ENCODE peak calls at places on chromosomes 5 and 9, in seven cellular contexts. One of them, this sample, is unnamed.
A peak's percentile ranks its signal among the peaks of the same experiment; 100 is the strongest.

GRCh38 chr9:121321039-121321503 is 49.0 kb downstream of the STOM start:
- DNase-seq in AG10803: no peak
- DNase-seq in endothelial cell: no peak
- DNase-seq in kidney: no peak
- DNase-seq in HepG2: no peak
- DNase-seq in left ventricle myocardium inferior: no peak
- DNase-seq in psoas muscle: no peak
- DNase-seq in this sample: no peak

GRCh38 chr5:96387616-96388015 is 45.4 kb downstream of the PCSK1 start:
- DNase-seq in left ventricle myocardium inferior: no peak
- DNase-seq in kidney: no peak
- DNase-seq in HepG2: no peak
- DNase-seq in endothelial cell: no peak
- DNase-seq in AG10803: peak; percentile 2
- DNase-seq in psoas muscle: no peak
- DNase-seq in this sample: no peak

GRCh38 chr5:113789769-113790168 is 276.3 kb downstream of the YTHDC2 start:
- DNase-seq in AG10803: no peak
- DNase-seq in left ventricle myocardium inferior: no peak
- DNase-seq in endothelial cell: no peak
- DNase-seq in psoas muscle: no peak
- DNase-seq in HepG2: no peak
- DNase-seq in kidney: no peak
- DNase-seq in this sample: no peak

GRCh38 chr9:91676042-91676441 is 252.4 kb upstream of the NFIL3 start:
- DNase-seq in left ventricle myocardium inferior: no peak
- DNase-seq in kidney: no peak
- DNase-seq in endothelial cell: no peak
- DNase-seq in psoas muscle: no peak
- DNase-seq in AG10803: no peak
- DNase-seq in HepG2: peak; percentile 15
- DNase-seq in this sample: no peak

GRCh38 chr5:72955143-72955767 is 586 bp upstream of the FCHO2 start:
- DNase-seq in HepG2: peak; percentile 64
- DNase-seq in psoas muscle: peak; percentile 81
- DNase-seq in left ventricle myocardium inferior: peak; percentile 86
- DNase-seq in endothelial cell: peak; percentile 63
- DNase-seq in AG10803: no peak
- DNase-seq in kidney: peak; percentile 95
- DNase-seq in this sample: no peak

GRCh38 chr5:165573445-165573844 is 2068.0 kb downstream of the MAT2B start:
- DNase-seq in HepG2: no peak
- DNase-seq in kidney: no peak
- DNase-seq in left ventricle myocardium inferior: no peak
- DNase-seq in AG10803: no peak
- DNase-seq in psoas muscle: no peak
- DNase-seq in endothelial cell: no peak
- DNase-seq in this sample: no peak

GRCh38 chr5:11449217-11449616 is 455.0 kb downstream of the CTNND2 start:
- DNase-seq in left ventricle myocardium inferior: no peak
- DNase-seq in endothelial cell: no peak
- DNase-seq in psoas muscle: no peak
- DNase-seq in HepG2: no peak
- DNase-seq in kidney: no peak
- DNase-seq in AG10803: no peak
- DNase-seq in this sample: no peak

GRCh38 chr9:133580971-133581370 is 28.2 kb downstream of the FAM163B start:
- DNase-seq in kidney: no peak
- DNase-seq in left ventricle myocardium inferior: no peak
- DNase-seq in endothelial cell: no peak
- DNase-seq in psoas muscle: no peak
- DNase-seq in HepG2: no peak
- DNase-seq in AG10803: no peak
- DNase-seq in this sample: no peak

GRCh38 chr9:122406264-122406890 is 35.6 kb downstream of the PTGS1 start:
- DNase-seq in kidney: no peak
- DNase-seq in left ventricle myocardium inferior: no peak
- DNase-seq in AG10803: no peak
- DNase-seq in psoas muscle: no peak
- DNase-seq in HepG2: no peak
- DNase-seq in endothelial cell: no peak
- DNase-seq in this sample: no peak

GRCh38 chr9:126326228-126327015 is at the start of gene MVB12B:
- DNase-seq in HepG2: no peak
- DNase-seq in endothelial cell: peak; percentile 45
- DNase-seq in kidney: peak; percentile 80
- DNase-seq in psoas muscle: peak; percentile 49
- DNase-seq in AG10803: peak; percentile 35
- DNase-seq in left ventricle myocardium inferior: peak; percentile 46
- DNase-seq in this sample: peak; percentile 63

GRCh38 chr5:2018390-2018724 is 135.6 kb upstream of the IRX4 start:
- DNase-seq in left ventricle myocardium inferior: no peak
- DNase-seq in endothelial cell: no peak
- DNase-seq in kidney: no peak
- DNase-seq in AG10803: no peak
- DNase-seq in HepG2: no peak
- DNase-seq in psoas muscle: no peak
- DNase-seq in this sample: no peak

GRCh38 chr9:72210522-72210921 is 61.3 kb downstream of the GDA start:
- DNase-seq in left ventricle myocardium inferior: no peak
- DNase-seq in kidney: no peak
- DNase-seq in psoas muscle: no peak
- DNase-seq in HepG2: no peak
- DNase-seq in AG10803: no peak
- DNase-seq in endothelial cell: no peak
- DNase-seq in this sample: no peak

GRCh38 chr9:110971234-110971633 is 67.0 kb downstream of the LPAR1 start:
- DNase-seq in left ventricle myocardium inferior: no peak
- DNase-seq in AG10803: no peak
- DNase-seq in endothelial cell: no peak
- DNase-seq in psoas muscle: no peak
- DNase-seq in HepG2: no peak
- DNase-seq in kidney: no peak
- DNase-seq in this sample: no peak

GRCh38 chr9:93346240-93347112 is 105.0 kb upstream of the FAM120A start:
- DNase-seq in psoas muscle: peak; percentile 22
- DNase-seq in left ventricle myocardium inferior: no peak
- DNase-seq in kidney: peak; percentile 66
- DNase-seq in AG10803: no peak
- DNase-seq in HepG2: no peak
- DNase-seq in endothelial cell: peak; percentile 38
- DNase-seq in this sample: no peak

GRCh38 chr5:139402561-139403158 is 1.2 kb downstream of the SPATA24 start:
- DNase-seq in left ventricle myocardium inferior: no peak
- DNase-seq in AG10803: no peak
- DNase-seq in kidney: peak; percentile 29
- DNase-seq in HepG2: peak; percentile 49
- DNase-seq in endothelial cell: peak; percentile 51
- DNase-seq in psoas muscle: no peak
- DNase-seq in this sample: no peak

GRCh38 chr5:181028032-181028819 is 11.8 kb upstream of the BTNL9 start:
- DNase-seq in kidney: peak; percentile 36
- DNase-seq in endothelial cell: no peak
- DNase-seq in left ventricle myocardium inferior: no peak
- DNase-seq in HepG2: no peak
- DNase-seq in AG10803: no peak
- DNase-seq in psoas muscle: no peak
- DNase-seq in this sample: no peak

GRCh38 chr9:136952876-136953770 is 1.1 kb downstream of the LCN12 start:
- DNase-seq in HepG2: no peak
- DNase-seq in endothelial cell: no peak
- DNase-seq in psoas muscle: peak; percentile 4
- DNase-seq in left ventricle myocardium inferior: no peak
- DNase-seq in AG10803: no peak
- DNase-seq in kidney: peak; percentile 69
- DNase-seq in this sample: no peak

GRCh38 chr9:21801683-21802417 is 586 bp upstream of the MTAP start:
- DNase-seq in endothelial cell: peak; percentile 65
- DNase-seq in kidney: peak; percentile 93
- DNase-seq in psoas muscle: peak; percentile 73
- DNase-seq in left ventricle myocardium inferior: peak; percentile 73
- DNase-seq in HepG2: peak; percentile 62
- DNase-seq in AG10803: peak; percentile 88
- DNase-seq in this sample: peak; percentile 34

GRCh38 chr5:37757980-37758582 is 81.8 kb downstream of the GDNF start:
- DNase-seq in endothelial cell: no peak
- DNase-seq in kidney: no peak
- DNase-seq in HepG2: no peak
- DNase-seq in left ventricle myocardium inferior: no peak
- DNase-seq in psoas muscle: no peak
- DNase-seq in AG10803: no peak
- DNase-seq in this sample: no peak

GRCh38 chr5:10581424-10581748 is 17.5 kb downstream of the ANKRD33B start:
- DNase-seq in kidney: no peak
- DNase-seq in HepG2: no peak
- DNase-seq in psoas muscle: no peak
- DNase-seq in left ventricle myocardium inferior: no peak
- DNase-seq in endothelial cell: no peak
- DNase-seq in AG10803: no peak
- DNase-seq in this sample: no peak

GRCh38 chr5:3140117-3140516 is 388.6 kb upstream of the IRX2 start:
- DNase-seq in psoas muscle: no peak
- DNase-seq in AG10803: no peak
- DNase-seq in kidney: no peak
- DNase-seq in left ventricle myocardium inferior: no peak
- DNase-seq in endothelial cell: no peak
- DNase-seq in HepG2: no peak
- DNase-seq in this sample: no peak

GRCh38 chr9:86707932-86708510 is 239.3 kb downstream of the GAS1 start:
- DNase-seq in HepG2: no peak
- DNase-seq in kidney: no peak
- DNase-seq in AG10803: no peak
- DNase-seq in psoas muscle: no peak
- DNase-seq in endothelial cell: no peak
- DNase-seq in left ventricle myocardium inferior: no peak
- DNase-seq in this sample: no peak

GRCh38 chr5:88388476-88389170 is 120.0 kb upstream of the TMEM161B start:
- DNase-seq in AG10803: no peak
- DNase-seq in HepG2: no peak
- DNase-seq in left ventricle myocardium inferior: no peak
- DNase-seq in kidney: no peak
- DNase-seq in endothelial cell: no peak
- DNase-seq in psoas muscle: no peak
- DNase-seq in this sample: no peak

GRCh38 chr5:142110046-142110531 is 1.5 kb downstream of the NDFIP1 start:
- DNase-seq in left ventricle myocardium inferior: no peak
- DNase-seq in HepG2: peak; percentile 15
- DNase-seq in AG10803: peak; percentile 52
- DNase-seq in endothelial cell: no peak
- DNase-seq in kidney: no peak
- DNase-seq in psoas muscle: no peak
- DNase-seq in this sample: peak; percentile 36
- TF ChIP-seq CTCF in left ventricle myocardium inferior: no peak
- TF ChIP-seq CTCF in HepG2: no peak
- TF ChIP-seq CTCF in AG10803: peak; percentile 23
- TF ChIP-seq CTCF in endothelial cell: no peak
- TF ChIP-seq CTCF in kidney: no peak
- TF ChIP-seq CTCF in psoas muscle: no peak
- TF ChIP-seq CTCF in this sample: no peak

GRCh38 chr9:69535296-69535832 is 136.8 kb downstream of the APBA1 start:
- DNase-seq in endothelial cell: no peak
- DNase-seq in psoas muscle: no peak
- DNase-seq in kidney: no peak
- DNase-seq in HepG2: no peak
- DNase-seq in left ventricle myocardium inferior: no peak
- DNase-seq in AG10803: no peak
- DNase-seq in this sample: no peak
- TF ChIP-seq CTCF in endothelial cell: no peak
- TF ChIP-seq CTCF in psoas muscle: no peak
- TF ChIP-seq CTCF in kidney: no peak
- TF ChIP-seq CTCF in HepG2: no peak
- TF ChIP-seq CTCF in left ventricle myocardium inferior: no peak
- TF ChIP-seq CTCF in AG10803: no peak
- TF ChIP-seq CTCF in this sample: no peak

GRCh38 chr5:82100303-82101077 is 128.7 kb downstream of the ATG10 start:
- DNase-seq in left ventricle myocardium inferior: no peak
- DNase-seq in endothelial cell: no peak
- DNase-seq in HepG2: no peak
- DNase-seq in AG10803: no peak
- DNase-seq in kidney: no peak
- DNase-seq in psoas muscle: no peak
- DNase-seq in this sample: peak; percentile 52
- TF ChIP-seq CTCF in left ventricle myocardium inferior: no peak
- TF ChIP-seq CTCF in endothelial cell: no peak
- TF ChIP-seq CTCF in HepG2: peak; percentile 15
- TF ChIP-seq CTCF in AG10803: no peak
- TF ChIP-seq CTCF in kidney: no peak
- TF ChIP-seq CTCF in psoas muscle: no peak
- TF ChIP-seq CTCF in this sample: no peak

GRCh38 chr5:1014781-1015221 is 6.2 kb downstream of the NKD2 start:
- DNase-seq in endothelial cell: no peak
- DNase-seq in psoas muscle: peak; percentile 11
- DNase-seq in kidney: peak; percentile 67
- DNase-seq in HepG2: no peak
- DNase-seq in AG10803: no peak
- DNase-seq in left ventricle myocardium inferior: peak; percentile 15
- DNase-seq in this sample: no peak
- TF ChIP-seq CTCF in endothelial cell: no peak
- TF ChIP-seq CTCF in psoas muscle: no peak
- TF ChIP-seq CTCF in kidney: no peak
- TF ChIP-seq CTCF in HepG2: no peak
- TF ChIP-seq CTCF in AG10803: no peak
- TF ChIP-seq CTCF in left ventricle myocardium inferior: no peak
- TF ChIP-seq CTCF in this sample: no peak

DNA sequence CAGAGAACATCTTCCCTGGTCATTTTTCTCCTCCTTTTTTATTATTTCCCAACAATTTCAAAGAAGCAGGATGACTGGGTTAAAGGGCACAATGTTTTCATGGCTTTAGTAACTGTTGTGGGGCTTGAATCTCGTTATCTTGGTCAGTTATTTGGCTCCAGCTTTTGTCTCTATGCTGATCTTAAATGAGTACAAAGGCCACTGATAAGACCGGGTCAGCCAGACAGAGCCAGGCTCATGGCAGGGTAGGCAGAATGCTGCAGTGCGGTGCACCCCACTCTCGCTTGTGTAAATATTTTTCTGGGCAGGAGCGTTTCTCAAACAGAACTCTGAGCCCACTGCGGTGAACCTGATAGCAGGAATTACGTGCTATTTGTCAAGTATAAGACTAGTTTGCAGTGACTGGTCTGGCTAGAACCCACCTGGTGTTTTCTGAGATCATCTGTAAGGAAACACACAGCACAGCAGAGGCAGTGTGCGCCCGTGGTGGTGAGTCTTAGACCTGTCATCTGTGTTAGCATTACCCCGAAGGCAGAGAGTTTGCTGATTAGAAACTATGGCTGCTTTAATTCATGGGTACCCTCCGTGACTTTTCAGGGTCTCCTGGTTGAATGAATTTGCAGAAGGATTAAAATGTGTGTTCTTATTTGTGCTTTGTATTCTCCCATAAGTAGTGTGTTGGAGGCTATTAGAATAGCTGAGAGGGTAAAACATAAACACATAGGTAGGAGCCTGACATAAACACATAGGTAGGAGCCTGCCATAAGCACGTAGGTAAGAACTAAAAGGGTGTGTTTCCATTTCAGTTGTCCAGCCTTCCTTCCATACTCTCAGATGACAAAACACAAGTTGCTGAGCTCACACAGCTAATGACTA is 158.6 kb upstream of the DMRT1 start:
- DNase-seq in kidney: no peak
- DNase-seq in AG10803: no peak
- DNase-seq in psoas muscle: no peak
- DNase-seq in endothelial cell: no peak
- DNase-seq in HepG2: peak; percentile 99
- DNase-seq in left ventricle myocardium inferior: no peak
- DNase-seq in this sample: no peak
- TF ChIP-seq CTCF in kidney: no peak
- TF ChIP-seq CTCF in AG10803: no peak
- TF ChIP-seq CTCF in psoas muscle: no peak
- TF ChIP-seq CTCF in endothelial cell: no peak
- TF ChIP-seq CTCF in HepG2: peak; percentile 56
- TF ChIP-seq CTCF in left ventricle myocardium inferior: no peak
- TF ChIP-seq CTCF in this sample: no peak

GRCh38 chr5:32100903-32101302 is 73.2 kb downstream of the GOLPH3 start:
- DNase-seq in left ventricle myocardium inferior: no peak
- DNase-seq in endothelial cell: no peak
- DNase-seq in kidney: no peak
- DNase-seq in psoas muscle: no peak
- DNase-seq in HepG2: no peak
- DNase-seq in AG10803: no peak
- DNase-seq in this sample: no peak
- TF ChIP-seq CTCF in left ventricle myocardium inferior: no peak
- TF ChIP-seq CTCF in endothelial cell: no peak
- TF ChIP-seq CTCF in kidney: no peak
- TF ChIP-seq CTCF in psoas muscle: no peak
- TF ChIP-seq CTCF in HepG2: no peak
- TF ChIP-seq CTCF in AG10803: no peak
- TF ChIP-seq CTCF in this sample: no peak